ENCODE peak calls at places on chromosomes 6 and 20, in seven cellular contexts. M is activated T-cell treated with anti-CD3 and anti-CD28 coated beads for 1 hour; D is stimulated activated CD4-positive, alpha-beta T cell treated with anti-CD3 and anti-CD28 coated beads, Interleukin-2, amount 100 ng/mL, for 48 hours; K is NCI-H1092; P is hypothalamus; S is stimulated activated naive CD4-positive, alpha-beta T cell treated with Interleukin-2 at 50 U/mL for 16 hours; B is H9. L is an unnamed sample.

GRCh38 chr6:146790561-146791091 is 191.9 kb downstream of the ADGB start:
- DNase-seq in K (no peak), S (no peak), M (no peak), P (no peak), B (no peak), D (no peak), L (no peak)

GRCh38 chr20:41183391-41183790 is 46.0 kb downstream of the PLCG1 start:
- DNase-seq in S (no peak), P (no peak), M (no peak), B (no peak), D (no peak), K (no peak), L (no peak)

GRCh38 chr6:162726997-162727346 is 594 bp downstream of the PRKN start:
- DNase-seq in B (no peak), M (no peak), D (no peak), P (no peak), K (peak), S (no peak), L (no peak)

GRCh38 chr6:35220711-35221110 is 7.0 kb downstream of the SCUBE3 start:
- DNase-seq in K (no peak), M (no peak), D (no peak), S (no peak), P (no peak), B (no peak), L (no peak)

GRCh38 chr6:159151266-159151855 is 17.8 kb upstream of the FNDC1 start:
- DNase-seq in S (peak), P (peak), D (peak), B (no peak), M (peak), K (no peak), L (peak)

GRCh38 chr20:37915800-37916570 is 13.1 kb downstream of the VSTM2L start:
- DNase-seq in S (no peak), M (no peak), B (peak), P (no peak), K (no peak), D (no peak), L (peak)

GRCh38 chr6:7238900-7239589 is 74.0 kb downstream of the SSR1 start:
- DNase-seq in K (peak), S (peak), P (peak), B (peak), M (peak), D (peak), L (peak)

GRCh38 chr6:54655162-54655561 is 191.4 kb upstream of the FAM83B start:
- DNase-seq in B (no peak), K (peak), M (no peak), D (no peak), P (no peak), S (no peak), L (peak)

GRCh38 chr20:33437141-33437911 is 6.2 kb downstream of the SNTA1 start:
- DNase-seq in P (peak), D (no peak), M (no peak), S (no peak), B (no peak), K (no peak), L (peak)

GRCh38 chr6:29653452-29654038 is 3.3 kb upstream of the MOG start:
- DNase-seq in D (peak), P (peak), S (peak), M (peak), B (no peak), K (peak), L (peak)

GRCh38 chr6:108795814-108796213 is 52.4 kb upstream of the ARMC2 start:
- DNase-seq in S (no peak), D (no peak), M (no peak), P (no peak), K (no peak), B (no peak), L (no peak)

GRCh38 chr20:2840967-2841531 is 504 bp downstream of the VPS16 start:
- DNase-seq in K (no peak), M (peak), S (peak), P (no peak), D (peak), B (peak), L (peak)

GRCh38 chr6:125174626-125175025 is 21.1 kb downstream of the TPD52L1 start:
- DNase-seq in S (no peak), D (no peak), P (no peak), M (no peak), B (no peak), K (no peak), L (no peak)

GRCh38 chr6:121849477-121849876 is 414.0 kb downstream of the GJA1 start:
- DNase-seq in S (no peak), P (peak), M (no peak), B (peak), K (no peak), D (peak), L (peak)

GRCh38 chr6:135995160-135995898 is 143.8 kb downstream of the PDE7B start:
- DNase-seq in K (no peak), D (no peak), P (no peak), M (no peak), S (no peak), B (no peak), L (no peak)

GRCh38 chr6:155201461-155202226 is 62.2 kb upstream of the CLDN20 start:
- DNase-seq in K (no peak), D (no peak), M (no peak), P (no peak), B (no peak), S (no peak), L (peak)

GRCh38 chr6:55853008-55854001 is 22.1 kb downstream of the BMP5 start:
- DNase-seq in P (no peak), S (no peak), B (no peak), M (no peak), D (no peak), K (no peak), L (peak)

GRCh38 chr6:127291495-127291894 is 24.8 kb downstream of the RNF146 start:
- DNase-seq in P (no peak), K (no peak), S (no peak), B (no peak), D (no peak), M (no peak), L (no peak)

GRCh38 chr6:140427842-140428241 is 1053.4 kb upstream of the CITED2 start:
- DNase-seq in D (no peak), B (no peak), K (no peak), M (no peak), S (no peak), P (no peak), L (no peak)

GRCh38 chr20:3647418-3647817 is 15.8 kb downstream of the GFRA4 start:
- DNase-seq in D (no peak), M (no peak), P (no peak), S (no peak), B (no peak), K (no peak), L (no peak)

GRCh38 chr6:38110407-38111025 is 291.0 kb downstream of the ZFAND3 start:
- DNase-seq in P (no peak), S (no peak), K (peak), D (no peak), M (no peak), B (no peak), L (peak)

GRCh38 chr6:87653074-87653962 is 48.7 kb downstream of the AKIRIN2 start:
- DNase-seq in P (no peak), S (no peak), K (no peak), D (no peak), B (no peak), M (no peak), L (no peak)

GRCh38 chr6:1518855-1519254 is 90.9 kb upstream of the FOXC1 start:
- DNase-seq in D (no peak), P (no peak), B (no peak), S (no peak), K (no peak), M (no peak), L (no peak)

GRCh38 chr6:21404577-21404976 is 189.0 kb upstream of the SOX4 start:
- DNase-seq in K (no peak), B (no peak), P (no peak), S (no peak), M (no peak), D (no peak), L (no peak)

GRCh38 chr6:109606362-109606761 is 84.6 kb downstream of the AK9 start:
- DNase-seq in B (no peak), S (no peak), D (no peak), M (no peak), K (no peak), P (no peak), L (no peak)

GRCh38 chr6:125300992-125301434 is 754 bp downstream of the HDDC2 start:
- DNase-seq in B (no peak), D (no peak), M (no peak), S (no peak), K (no peak), P (no peak), L (no peak)

GRCh38 chr6:113713665-113714064 is 143.5 kb upstream of the MARCKS start:
- DNase-seq in K (no peak), D (no peak), S (no peak), P (no peak), M (no peak), B (no peak), L (no peak)

GRCh38 chr20:23404196-23404595 is 17.1 kb downstream of the NAPB start:
- DNase-seq in B (no peak), S (no peak), K (no peak), P (no peak), D (no peak), M (no peak), L (no peak)

GRCh38 chr6:11493979-11494378 is 43.6 kb upstream of the TMEM170B start:
- DNase-seq in D (no peak), K (no peak), M (no peak), P (no peak), B (no peak), S (no peak), L (no peak)

GRCh38 chr20:58251979-58252591 is 23.6 kb upstream of the ANKRD60 start:
- DNase-seq in P (no peak), S (no peak), D (no peak), M (no peak), K (no peak), B (no peak), L (no peak)

GRCh38 chr6:108597601-108598315 is 37.0 kb downstream of the FOXO3 start:
- DNase-seq in S (no peak), M (no peak), B (no peak), D (no peak), K (no peak), P (no peak), L (peak)

GRCh38 chr6:2369606-2370005 is 124.2 kb upstream of the GMDS start:
- DNase-seq in B (no peak), S (no peak), M (no peak), K (no peak), P (no peak), D (no peak), L (no peak)

GRCh38 chr6:126753616-126754015 is 364.9 kb upstream of the RSPO3 start:
- DNase-seq in K (no peak), D (no peak), B (no peak), P (no peak), M (no peak), S (no peak), L (no peak)

GRCh38 chr6:48978016-48978415 is 485.0 kb downstream of the MMUT start:
- DNase-seq in D (no peak), P (no peak), B (no peak), K (no peak), M (no peak), S (no peak), L (no peak)

GRCh38 chr20:58048096-58048702 is 180.3 kb downstream of the ANKRD60 start:
- DNase-seq in M (no peak), P (no peak), D (no peak), K (no peak), B (peak), S (no peak), L (peak)

GRCh38 chr20:46267108-46267820 is 41.0 kb downstream of the CDH22 start:
- DNase-seq in K (no peak), P (no peak), M (no peak), B (no peak), D (no peak), S (no peak), L (no peak)

GRCh38 chr20:63572788-63573738 is 976 bp downstream of the HELZ2 start:
- DNase-seq in P (no peak), K (no peak), S (no peak), D (no peak), M (no peak), B (peak), L (no peak)

GRCh38 chr20:52590100-52590499 is 382.1 kb upstream of the TSHZ2 start:
- DNase-seq in B (no peak), D (no peak), K (no peak), S (no peak), P (no peak), M (no peak), L (no peak)

L was measured in left kidney.